ENCODE peak calls at places on chromosomes 2 and 18, in eight cellular contexts. V is PC-3, O is neural progenitor cell, R is bronchial epithelial cell, M is IMR-90, W is lower lobe of right lung, E is stomach, A is fibroblast of villous mesenchyme. X is an unnamed sample.

GRCh38 chr18:56739731-56740130 is 88.6 kb downstream of the WDR7 start:
- DNase-seq in V (no peak), O (no peak), R (no peak), M (no peak), W (no peak), E (no peak), A (no peak), X (no peak)

GRCh38 chr18:28087173-28087563 is 89.8 kb downstream of the CDH2 start:
- DNase-seq in V (no peak), O (no peak), R (no peak), M (no peak), W (no peak), E (peak), A (no peak), X (peak)

GRCh38 chr2:34105015-34105767 is 506.1 kb upstream of the FAM98A start:
- DNase-seq in V (peak), O (no peak), R (peak), M (peak), W (no peak), E (no peak), A (no peak), X (peak)

GRCh38 chr2:234690569-234691225 is 193.8 kb upstream of the ARL4C start:
- DNase-seq in V (peak), O (peak), R (peak), M (peak), W (no peak), E (no peak), A (peak), X (no peak)

GRCh38 chr2:237482485-237482884 is 4.6 kb upstream of the MLPH start:
- DNase-seq in V (no peak), O (no peak), R (peak), M (no peak), W (peak), E (peak), A (peak), X (no peak)

GRCh38 chr2:36355157-36355889 is at the start of gene CRIM1:
- DNase-seq in V (peak), O (peak), R (peak), M (peak), W (peak), E (peak), A (peak), X (peak)

GRCh38 chr2:109497911-109498870 is 115.6 kb downstream of the SEPTIN10 start:
- DNase-seq in V (no peak), O (no peak), R (no peak), M (peak), W (no peak), E (no peak), A (no peak), X (peak)

GRCh38 chr2:165455940-165456479 is 13.5 kb upstream of the CSRNP3 start:
- DNase-seq in V (peak), O (no peak), R (no peak), M (no peak), W (no peak), E (no peak), A (no peak), X (no peak)

GRCh38 chr18:9803698-9804516 is 81.9 kb upstream of the TXNDC2 start:
- DNase-seq in V (peak), O (peak), R (no peak), M (no peak), W (no peak), E (no peak), A (no peak), X (peak)

GRCh38 chr2:42908538-42909200 is 116.3 kb upstream of the HAAO start:
- DNase-seq in V (no peak), O (no peak), R (no peak), M (peak), W (no peak), E (no peak), A (no peak), X (no peak)

GRCh38 chr2:220619525-220620267 is 952.4 kb downstream of the EPHA4 start:
- DNase-seq in V (peak), O (no peak), R (peak), M (peak), W (no peak), E (peak), A (no peak), X (no peak)

GRCh38 chr2:27954771-27955384 is 64.3 kb downstream of the BABAM2 start:
- DNase-seq in V (peak), O (no peak), R (peak), M (peak), W (no peak), E (no peak), A (peak), X (peak)

GRCh38 chr2:217994776-217995274 is 8.0 kb downstream of the TNS1 start:
- DNase-seq in V (peak), O (no peak), R (peak), M (peak), W (no peak), E (no peak), A (peak), X (peak)

GRCh38 chr2:231343988-231344387 is 51.5 kb upstream of the B3GNT7 start:
- DNase-seq in V (no peak), O (no peak), R (no peak), M (no peak), W (no peak), E (no peak), A (no peak), X (no peak)

GRCh38 chr2:237464757-237465391 is 22.2 kb upstream of the MLPH start:
- DNase-seq in V (peak), O (no peak), R (no peak), M (peak), W (no peak), E (no peak), A (no peak), X (peak)

GRCh38 chr2:197261808-197262226 is 48.8 kb downstream of the ANKRD44 start:
- DNase-seq in V (no peak), O (no peak), R (no peak), M (peak), W (no peak), E (no peak), A (no peak), X (peak)

GRCh38 chr2:23137161-23137560 is 247.8 kb upstream of the KLHL29 start:
- DNase-seq in V (no peak), O (no peak), R (no peak), M (no peak), W (no peak), E (no peak), A (no peak), X (no peak)

GRCh38 chr18:2920027-2920426 is 73.2 kb downstream of the EMILIN2 start:
- DNase-seq in V (no peak), O (no peak), R (no peak), M (no peak), W (no peak), E (no peak), A (no peak), X (no peak)

GRCh38 chr18:3256693-3257626 is 5.0 kb upstream of the MYL12B start:
- DNase-seq in V (peak), O (no peak), R (peak), M (peak), W (no peak), E (peak), A (peak), X (peak)

DNA sequence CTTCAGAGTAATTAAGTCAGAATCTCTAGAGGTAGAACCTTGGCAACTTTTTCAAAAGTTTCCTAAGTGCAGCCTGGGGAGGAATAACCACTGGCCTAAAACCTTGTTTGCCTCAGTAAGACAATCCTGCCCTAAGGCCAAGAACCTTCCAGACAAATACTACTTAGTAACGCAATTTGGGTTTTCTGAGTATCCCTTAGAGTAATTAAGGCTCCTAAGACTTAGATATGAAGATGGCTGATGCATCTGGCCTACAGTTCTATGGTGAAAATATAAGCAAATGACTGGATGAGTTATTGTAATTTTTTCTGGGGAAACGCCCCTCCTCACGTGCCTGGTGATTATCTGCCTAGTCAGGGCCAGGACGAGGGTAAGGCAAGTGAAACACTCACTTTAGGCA is 95.7 kb upstream of the DLX2 start:
- DNase-seq in V (no peak), O (no peak), R (no peak), M (no peak), W (no peak), E (no peak), A (no peak), X (no peak)
- H3K4me3 ChIP-seq in V (no peak), O (no peak), R (no peak), M (no peak), W (no peak), E (no peak), A (no peak), X (no peak)

GRCh38 chr18:5542393-5543035 is 1.3 kb downstream of the EPB41L3 start:
- DNase-seq in V (no peak), O (peak), R (no peak), M (peak), W (peak), E (no peak), A (no peak), X (peak)

GRCh38 chr18:5543036-5543671 is 643 bp downstream of the EPB41L3 start:
- DNase-seq in V (no peak), O (peak), R (no peak), M (no peak), W (no peak), E (no peak), A (no peak), X (no peak)

GRCh38 chr18:5543854-5544389 is at the start of gene EPB41L3:
- DNase-seq in V (no peak), O (peak), R (no peak), M (peak), W (peak), E (no peak), A (no peak), X (peak)

DNA sequence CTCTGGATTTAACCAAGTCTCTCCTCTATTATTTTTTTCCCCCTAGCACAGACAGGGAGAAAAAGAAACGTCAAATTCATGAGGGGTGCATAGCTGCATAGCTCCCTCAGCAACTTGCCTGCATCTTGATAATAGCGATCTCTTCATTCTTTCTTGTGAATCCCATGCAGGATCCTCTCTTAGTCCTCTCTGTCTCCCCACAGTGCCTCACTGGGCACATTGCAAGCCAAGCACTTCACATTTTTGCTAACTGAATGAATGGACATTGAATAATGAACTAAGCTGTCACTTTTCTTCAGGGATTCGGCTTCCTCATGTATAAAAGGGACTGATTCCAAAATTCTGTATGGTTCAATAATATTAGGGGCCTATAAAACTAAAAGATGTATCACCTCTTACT is 2.9 kb upstream of the EPB41L3 start:
- DNase-seq in V (peak), O (peak), R (peak), M (peak), W (no peak), E (no peak), A (peak), X (peak)
- TF ChIP-seq CTCF in V (peak), O (peak), R (no peak), M (peak), W (peak), E (no peak), A (peak), X (peak)

DNA sequence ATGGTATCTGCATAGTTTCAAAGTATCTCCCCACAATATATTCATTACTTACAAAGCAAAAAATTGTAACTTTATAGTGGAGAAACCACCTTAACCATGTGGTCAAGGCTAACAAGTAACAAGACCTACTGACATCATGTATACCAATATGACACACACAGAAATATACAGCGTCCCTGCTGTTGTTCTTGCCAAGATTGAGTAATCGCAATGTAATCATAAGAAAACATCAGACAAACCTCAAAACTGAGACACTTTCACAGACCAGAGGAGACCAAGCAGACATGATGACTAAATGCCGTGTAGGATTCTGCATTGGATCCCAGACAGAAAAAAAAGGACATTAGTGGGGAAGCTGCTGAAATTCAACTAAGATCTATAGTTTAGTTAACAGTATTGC is 123.0 kb downstream of the ACAA2 start:
- DNase-seq in V (peak), O (no peak), R (peak), M (peak), W (no peak), E (no peak), A (peak), X (peak)
- H3K4me3 ChIP-seq in V (peak), O (no peak), R (no peak), M (no peak), W (no peak), E (no peak), A (no peak), X (no peak)

DNA sequence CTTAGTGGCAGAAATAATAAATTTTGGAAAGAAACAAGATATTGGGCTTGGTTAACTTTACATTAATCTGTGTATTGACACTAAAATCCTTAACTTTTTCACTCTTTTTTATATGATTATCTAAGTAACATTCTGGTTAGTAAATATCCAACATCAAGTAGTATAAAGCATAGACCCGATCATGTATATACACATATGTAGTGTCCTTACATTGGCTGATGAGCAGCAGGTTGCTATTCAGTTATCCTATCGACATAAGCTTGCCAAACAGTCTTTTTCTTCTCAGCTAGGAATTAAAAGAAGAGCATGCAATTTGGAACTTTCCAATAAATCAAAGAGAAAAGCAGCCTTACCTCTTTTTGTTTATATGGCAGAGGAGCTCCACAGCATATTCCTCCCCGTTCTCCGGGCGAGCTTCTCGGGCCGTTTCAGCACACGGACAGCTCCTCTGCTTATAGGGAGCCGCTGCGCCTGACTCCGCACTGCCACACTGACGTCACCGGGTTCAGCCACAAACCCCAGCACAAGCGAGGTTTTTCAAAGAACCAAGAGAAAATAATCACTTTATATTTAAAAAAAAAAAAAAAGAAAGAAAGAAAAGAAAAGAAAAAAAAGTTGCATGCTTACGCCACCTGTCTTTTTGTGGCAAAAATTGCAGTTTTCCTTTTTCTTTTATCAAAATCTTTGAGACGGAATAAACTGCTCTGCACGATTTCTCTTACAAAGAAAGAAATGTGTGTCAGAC is at the start of gene SCG2:
- DNase-seq in V (peak), O (peak), R (peak), M (peak), W (peak), E (peak), A (peak), X (peak)
- TF ChIP-seq CTCF in V (peak), O (no peak), R (no peak), M (peak), W (peak), E (no peak), A (peak), X (peak)

GRCh38 chr2:188983427-188984101 is 9.4 kb downstream of the COL3A1 start:
- DNase-seq in V (peak), O (peak), R (peak), M (peak), W (no peak), E (no peak), A (peak), X (peak)
- H3K4me3 ChIP-seq in V (no peak), O (no peak), R (no peak), M (no peak), W (no peak), E (no peak), A (peak), X (no peak)

DNA sequence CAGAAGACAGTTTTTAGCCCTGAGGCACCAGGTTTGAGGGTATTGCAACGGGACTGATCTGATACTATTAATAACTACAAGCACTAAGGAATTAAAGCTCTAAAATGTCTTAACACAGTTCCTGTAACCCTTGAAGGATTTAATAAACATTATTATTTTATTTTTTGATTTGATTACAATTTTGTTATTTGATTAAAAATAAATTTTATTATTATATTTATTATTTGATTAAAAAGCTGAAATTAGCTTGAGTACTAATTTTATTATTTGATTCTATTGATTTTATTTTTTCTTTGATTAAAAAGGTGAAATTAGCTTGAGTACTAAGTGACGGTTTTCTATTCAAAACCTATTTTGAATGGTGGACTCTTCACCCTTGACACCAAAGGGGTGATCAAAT is 307.3 kb downstream of the ZNF521 start:
- DNase-seq in V (no peak), O (no peak), R (no peak), M (no peak), W (no peak), E (no peak), A (no peak), X (no peak)
- TF ChIP-seq CTCF in V (no peak), O (no peak), R (no peak), M (no peak), W (no peak), E (no peak), A (no peak), X (no peak)

GRCh38 chr18:12839057-12839525 is 44.9 kb downstream of the PTPN2 start:
- DNase-seq in V (peak), O (no peak), R (peak), M (no peak), W (no peak), E (no peak), A (no peak), X (no peak)

GRCh38 chr18:12840382-12840781 is 43.7 kb downstream of the PTPN2 start:
- DNase-seq in V (no peak), O (no peak), R (no peak), M (no peak), W (no peak), E (no peak), A (no peak), X (no peak)

GRCh38 chr18:12842459-12843380 is 41.3 kb downstream of the PTPN2 start:
- DNase-seq in V (no peak), O (no peak), R (no peak), M (no peak), W (no peak), E (no peak), A (no peak), X (no peak)

GRCh38 chr18:12839526-12840196 is 44.4 kb downstream of the PTPN2 start:
- DNase-seq in V (no peak), O (no peak), R (peak), M (no peak), W (no peak), E (no peak), A (peak), X (peak)

GRCh38 chr18:12841070-12841469 is 43.0 kb downstream of the PTPN2 start:
- DNase-seq in V (no peak), O (no peak), R (peak), M (no peak), W (no peak), E (no peak), A (no peak), X (no peak)
- H3K4me3 ChIP-seq in V (no peak), O (no peak), R (no peak), M (no peak), W (no peak), E (no peak), A (no peak), X (no peak)

GRCh38 chr2:1662606-1663180 is 81.6 kb downstream of the PXDN start:
- DNase-seq in V (no peak), O (no peak), R (no peak), M (no peak), W (no peak), E (no peak), A (no peak), X (no peak)

GRCh38 chr2:1663621-1664020 is 80.7 kb downstream of the PXDN start:
- DNase-seq in V (no peak), O (no peak), R (no peak), M (no peak), W (peak), E (peak), A (no peak), X (no peak)

GRCh38 chr2:1664076-1664605 is 80.2 kb downstream of the PXDN start:
- DNase-seq in V (no peak), O (no peak), R (no peak), M (no peak), W (no peak), E (peak), A (no peak), X (no peak)

GRCh38 chr2:1664698-1665097 is 79.6 kb downstream of the PXDN start:
- DNase-seq in V (no peak), O (no peak), R (no peak), M (no peak), W (peak), E (peak), A (no peak), X (no peak)

GRCh38 chr2:1665761-1666505 is 78.4 kb downstream of the PXDN start:
- DNase-seq in V (no peak), O (no peak), R (no peak), M (no peak), W (no peak), E (peak), A (no peak), X (no peak)
- TF ChIP-seq CTCF in V (no peak), O (no peak), R (no peak), M (no peak), W (no peak), E (no peak), A (no peak), X (no peak)

DNA sequence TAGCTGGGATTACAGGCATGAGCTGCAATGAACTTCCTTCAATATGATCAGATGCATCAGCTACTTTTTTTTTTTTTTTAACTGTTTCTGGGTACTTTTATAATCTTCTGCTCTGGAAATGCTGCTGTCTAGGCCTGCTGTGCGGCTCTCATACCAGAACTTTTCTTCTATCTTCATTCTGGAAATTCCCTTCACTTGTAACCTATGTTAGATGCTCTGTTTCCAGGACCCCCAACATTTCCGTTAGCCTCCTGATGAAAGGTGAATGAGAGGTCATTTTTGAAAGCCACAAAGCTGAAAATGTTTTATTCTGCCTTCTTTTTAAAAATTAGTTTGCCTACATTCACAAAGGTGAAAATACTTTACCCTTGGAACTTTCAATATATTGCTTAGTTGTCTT is 8.6 kb downstream of the AGFG1 start:
- DNase-seq in V (no peak), O (no peak), R (no peak), M (no peak), W (no peak), E (no peak), A (no peak), X (no peak)
- H3K4me3 ChIP-seq in V (no peak), O (no peak), R (no peak), M (no peak), W (no peak), E (no peak), A (no peak), X (no peak)

GRCh38 chr2:100178085-100178788 is 35.8 kb upstream of the AFF3 start:
- DNase-seq in V (peak), O (peak), R (peak), M (peak), W (no peak), E (peak), A (peak), X (peak)
- TF ChIP-seq CTCF in V (peak), O (peak), R (peak), M (peak), W (peak), E (peak), A (peak), X (peak)

X was measured in cardiac fibroblast.